ENCODE peak calls at places on chromosomes 2 and 18, in five cellular contexts. K, U, X, V and I are unnamed samples.

GRCh38 chr18:31489311-31489710 is 8.7 kb upstream of the DSG2 start:
- DNase-seq in V (no peak), X (no peak), K (no peak), U (no peak), I (no peak)

GRCh38 chr2:46686811-46687210 is 207.4 kb downstream of the TMEM247 start:
- DNase-seq in V (no peak), U (no peak), K (no peak), X (no peak), I (no peak)

GRCh38 chr2:119523959-119524694 is at the start of gene SCTR:
- DNase-seq in K (no peak), X (peak; percentile 8), U (no peak), V (peak; percentile 63), I (peak; percentile 17)

GRCh38 chr2:85999131-85999831 is 106.4 kb downstream of the POLR1A start:
- DNase-seq in K (peak; percentile 21), X (no peak), U (no peak), V (no peak), I (no peak)

GRCh38 chr2:111663471-111663951 is 220.5 kb downstream of the ANAPC1 start:
- DNase-seq in V (no peak), X (no peak), U (no peak), K (no peak), I (no peak)

GRCh38 chr2:65361623-65362022 is 70.8 kb downstream of the SPRED2 start:
- DNase-seq in V (no peak), X (no peak), U (no peak), K (no peak), I (no peak)

GRCh38 chr2:176002684-176003225 is 688 bp upstream of the LNPK start:
- DNase-seq in K (no peak), X (no peak), U (no peak), V (no peak), I (no peak)

GRCh38 chr18:30288662-30289414 is 753.7 kb downstream of the DSC3 start:
- DNase-seq in X (no peak), K (no peak), U (peak; percentile 16), V (no peak), I (no peak)

GRCh38 chr2:160205511-160205910 is 5.4 kb upstream of the ITGB6 start:
- DNase-seq in U (peak; percentile 18), K (no peak), V (no peak), X (no peak), I (no peak)